ENCODE peak calls at places on chromosome 14, in six cellular contexts. H is pancreas, S is cardiac fibroblast, O is mesothelial cell of epicardium, T is fibroblast of lung, I is ascending aorta. J is an unnamed sample.

GRCh38 chr14:52553671-52554575 is 1.3 kb downstream of the GPR137C start:
- DNase-seq in H (peak), S (peak), O (peak), T (peak), I (peak), J (peak)

GRCh38 chr14:43649508-43649907 is 857.6 kb downstream of the FSCB start:
- DNase-seq in H (no peak), S (no peak), O (no peak), T (no peak), I (no peak), J (no peak)

GRCh38 chr14:94213741-94214140 is 39.6 kb downstream of the PPP4R4 start:
- DNase-seq in H (no peak), S (no peak), O (no peak), T (no peak), I (no peak), J (no peak)

GRCh38 chr14:99590746-99591555 is 13.1 kb downstream of the CCDC85C start:
- DNase-seq in H (peak), S (peak), O (no peak), T (peak), I (no peak), J (no peak)

GRCh38 chr14:50955373-50956043 is 11.2 kb upstream of the PYGL start:
- DNase-seq in H (no peak), S (peak), O (no peak), T (peak), I (peak), J (peak)

GRCh38 chr14:40312296-40312695 is 880.1 kb upstream of the FBXO33 start:
- DNase-seq in H (no peak), S (no peak), O (no peak), T (no peak), I (no peak), J (no peak)

GRCh38 chr14:64549805-64550538 is at the start of gene PPP1R36:
- DNase-seq in H (peak), S (no peak), O (no peak), T (peak), I (no peak), J (no peak)

GRCh38 chr14:45893127-45893526 is 640.1 kb upstream of the MIS18BP1 start:
- DNase-seq in H (no peak), S (no peak), O (no peak), T (no peak), I (no peak), J (no peak)

GRCh38 chr14:61113561-61113960 is 132.5 kb downstream of the SLC38A6 start:
- DNase-seq in H (no peak), S (no peak), O (no peak), T (no peak), I (no peak), J (no peak)

GRCh38 chr14:99604766-99605298 is 825 bp upstream of the CCDC85C start:
- DNase-seq in H (peak), S (peak), O (no peak), T (no peak), I (no peak), J (no peak)

GRCh38 chr14:56273949-56274348 is 155.7 kb downstream of the PELI2 start:
- DNase-seq in H (no peak), S (peak), O (no peak), T (no peak), I (no peak), J (no peak)

GRCh38 chr14:31568151-31568550 is 6.9 kb downstream of the NUBPL start:
- DNase-seq in H (no peak), S (peak), O (no peak), T (peak), I (no peak), J (no peak)

GRCh38 chr14:100076630-100077029 is 11.4 kb downstream of the EVL start:
- DNase-seq in H (no peak), S (peak), O (no peak), T (peak), I (peak), J (peak)

GRCh38 chr14:65200454-65200853 is 98.1 kb upstream of the MAX start:
- DNase-seq in H (no peak), S (no peak), O (no peak), T (no peak), I (no peak), J (no peak)

GRCh38 chr14:59919582-59920377 is at the start of gene LRRC9:
- DNase-seq in H (peak), S (peak), O (peak), T (peak), I (no peak), J (no peak)

GRCh38 chr14:76947078-76947837 is 81.2 kb downstream of the IRF2BPL start:
- DNase-seq in H (peak), S (peak), O (peak), T (peak), I (peak), J (peak)

GRCh38 chr14:74299061-74299545 is 3.6 kb downstream of the ABCD4 start:
- DNase-seq in H (no peak), S (peak), O (no peak), T (no peak), I (no peak), J (peak)

GRCh38 chr14:71362282-71362681 is 455.0 kb downstream of the PCNX1 start:
- DNase-seq in H (no peak), S (no peak), O (no peak), T (no peak), I (no peak), J (no peak)

GRCh38 chr14:100530270-100531072 is 56.7 kb downstream of the BEGAIN start:
- DNase-seq in H (peak), S (no peak), O (no peak), T (no peak), I (no peak), J (no peak)

GRCh38 chr14:103534576-103535061 is 5.6 kb downstream of the TRMT61A start:
- DNase-seq in H (peak), S (no peak), O (no peak), T (no peak), I (no peak), J (no peak)

GRCh38 chr14:85223667-85224066 is 306.3 kb upstream of the FLRT2 start:
- DNase-seq in H (no peak), S (no peak), O (no peak), T (no peak), I (no peak), J (no peak)

GRCh38 chr14:69948311-69948710 is 69.1 kb downstream of the SMOC1 start:
- DNase-seq in H (no peak), S (no peak), O (no peak), T (no peak), I (no peak), J (no peak)

GRCh38 chr14:61940669-61941420 is 178.6 kb downstream of the SNAPC1 start:
- DNase-seq in H (no peak), S (no peak), O (no peak), T (no peak), I (no peak), J (no peak)

GRCh38 chr14:94143711-94144110 is 14.3 kb upstream of the IFI27L2 start:
- DNase-seq in H (no peak), S (no peak), O (no peak), T (no peak), I (no peak), J (no peak)

GRCh38 chr14:90777358-90777757 is 38.9 kb downstream of the TTC7B start:
- DNase-seq in H (no peak), S (no peak), O (no peak), T (no peak), I (no peak), J (no peak)

GRCh38 chr14:62064741-62065323 is 302.6 kb downstream of the SNAPC1 start:
- DNase-seq in H (no peak), S (no peak), O (no peak), T (no peak), I (no peak), J (no peak)

GRCh38 chr14:24296341-24297157 is 3.0 kb downstream of the DHRS1 start:
- DNase-seq in H (peak), S (peak), O (no peak), T (peak), I (peak), J (peak)

GRCh38 chr14:97021571-97022171 is 224.5 kb downstream of the VRK1 start:
- DNase-seq in H (no peak), S (no peak), O (no peak), T (no peak), I (no peak), J (no peak)

GRCh38 chr14:59009967-59010366 is 178.5 kb upstream of the DAAM1 start:
- DNase-seq in H (no peak), S (no peak), O (no peak), T (no peak), I (no peak), J (no peak)

GRCh38 chr14:59566725-59567124 is 9.9 kb downstream of the CCDC175 start:
- DNase-seq in H (no peak), S (no peak), O (no peak), T (no peak), I (no peak), J (no peak)

GRCh38 chr14:60965402-60965801 is 15.5 kb downstream of the TRMT5 start:
- DNase-seq in H (no peak), S (peak), O (no peak), T (peak), I (no peak), J (peak)

GRCh38 chr14:99822800-99823455 is 29.7 kb downstream of the EML1 start:
- DNase-seq in H (no peak), S (no peak), O (no peak), T (no peak), I (no peak), J (no peak)

GRCh38 chr14:62301911-62302310 is 539.7 kb downstream of the SNAPC1 start:
- DNase-seq in H (no peak), S (no peak), O (no peak), T (peak), I (no peak), J (no peak)

GRCh38 chr14:51310453-51311074 is 70.5 kb downstream of the TMX1 start:
- DNase-seq in H (no peak), S (peak), O (no peak), T (peak), I (no peak), J (no peak)

GRCh38 chr14:42869681-42870080 is 1263.0 kb downstream of the LRFN5 start:
- DNase-seq in H (no peak), S (no peak), O (no peak), T (peak), I (no peak), J (no peak)

DNA sequence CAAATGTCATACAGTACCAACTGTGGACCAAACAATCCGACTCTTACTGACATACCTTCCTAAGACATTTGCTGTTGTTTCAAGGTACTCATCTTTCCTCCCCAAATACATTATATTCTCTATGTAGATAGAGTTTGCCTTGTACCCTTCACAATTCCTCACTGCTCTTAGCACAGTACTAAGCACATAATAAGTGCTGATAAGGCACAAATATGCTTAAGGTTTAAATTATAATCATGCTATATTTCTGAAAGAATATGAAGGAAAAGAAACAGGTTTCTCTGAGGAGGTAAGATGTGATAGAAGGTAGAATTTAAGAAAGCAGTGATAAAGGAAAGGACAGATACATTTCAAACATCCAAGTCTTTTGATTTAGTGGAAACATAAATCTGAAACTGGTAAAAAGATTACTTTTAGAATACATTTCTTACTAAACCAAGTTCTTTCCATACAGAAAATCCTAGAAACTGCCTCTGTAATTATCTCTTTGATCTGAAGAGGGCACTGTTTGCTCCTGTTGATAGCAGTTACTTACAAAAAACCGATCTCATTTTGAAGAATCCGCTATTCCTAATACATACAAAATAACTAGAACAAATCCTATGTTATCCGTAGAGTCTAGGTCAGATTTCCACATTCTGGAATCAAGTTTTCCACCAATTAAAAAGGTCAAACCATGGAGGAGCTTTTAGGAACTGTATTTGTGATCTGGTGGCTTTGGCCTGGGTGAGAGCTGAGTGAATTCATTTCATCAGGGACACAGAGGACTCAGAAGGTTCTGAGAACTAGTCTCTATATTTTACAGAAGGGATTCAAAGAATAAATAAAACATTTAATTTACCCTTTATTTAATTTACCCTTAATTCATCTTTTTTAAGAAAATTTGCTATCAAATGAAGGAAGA is 311.9 kb downstream of the DAD1 start:
- DNase-seq in H (no peak), S (peak), O (no peak), T (peak), I (no peak), J (no peak)
- TF ChIP-seq CTCF in H (peak), S (peak), O (peak), T (peak), I (peak), J (peak)

DNA sequence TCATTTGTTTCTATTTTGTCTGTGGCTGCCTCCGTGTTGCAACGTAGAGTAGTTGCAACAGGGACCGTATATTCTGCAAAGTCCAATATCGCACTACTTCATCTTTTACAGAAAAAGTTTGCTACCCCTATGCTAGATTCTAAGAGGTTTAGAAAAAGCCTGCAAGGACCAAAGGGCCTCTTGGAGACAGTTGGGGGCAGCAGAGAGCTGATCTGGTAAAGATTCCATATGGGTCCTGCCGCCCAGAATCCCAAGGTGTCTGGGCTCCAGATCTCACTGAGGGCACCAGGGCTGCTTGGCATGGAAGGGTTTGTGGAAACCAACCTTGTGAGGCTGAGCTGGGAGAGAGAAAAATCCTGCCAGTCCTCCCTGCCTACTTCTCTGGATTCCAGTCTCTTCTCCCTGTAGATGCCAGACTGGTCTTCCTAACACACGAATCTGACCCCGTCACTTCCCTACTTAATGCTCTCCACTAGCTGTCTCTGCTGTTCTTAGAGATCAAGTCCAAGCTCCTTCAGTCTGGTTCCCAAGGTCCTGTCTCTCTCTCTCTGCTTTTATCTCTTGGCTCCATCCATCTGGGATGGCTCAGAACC is 74.6 kb downstream of the GLRX5 start:
- DNase-seq in H (no peak), S (peak), O (no peak), T (peak), I (no peak), J (no peak)
- TF ChIP-seq CTCF in H (peak), S (peak), O (peak), T (peak), I (peak), J (peak)

DNA sequence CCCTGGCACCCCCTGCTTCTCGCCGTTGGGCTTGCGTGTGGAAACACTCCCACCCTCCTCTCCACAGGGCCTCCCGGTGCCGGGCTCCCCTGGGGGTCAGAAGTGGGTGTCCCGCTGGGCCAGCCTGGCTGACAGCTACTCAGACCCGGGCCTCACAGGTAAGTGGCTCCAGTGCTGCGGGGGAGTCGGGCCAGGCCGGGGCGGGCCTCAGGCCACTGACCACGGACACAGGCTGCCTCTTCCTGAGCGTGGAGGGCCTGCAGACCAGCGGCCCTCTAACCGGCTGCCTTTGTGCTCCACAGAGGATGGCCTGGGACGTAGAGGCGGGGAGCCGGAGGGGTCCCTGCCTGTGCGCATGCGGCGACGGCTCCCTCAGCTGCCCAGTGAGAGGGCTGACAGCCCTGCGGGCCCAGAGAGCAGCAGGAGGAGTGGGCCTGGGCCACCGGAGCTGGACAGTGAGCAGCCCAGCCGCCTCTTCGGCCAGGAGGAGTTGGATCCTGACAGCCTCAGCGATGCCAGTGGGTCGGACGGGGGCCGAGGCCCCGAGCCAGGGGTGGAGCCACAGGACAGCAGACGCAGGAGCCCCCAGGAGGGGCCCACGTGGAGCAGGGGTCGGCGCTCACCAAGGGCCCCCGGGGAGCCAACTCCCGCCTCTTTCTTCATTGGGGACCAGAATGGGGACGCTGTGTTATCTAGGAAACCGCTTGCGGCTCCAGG is 21.1 kb downstream of the CEP170B start:
- DNase-seq in H (peak), S (no peak), O (peak), T (no peak), I (peak), J (no peak)
- TF ChIP-seq CTCF in H (no peak), S (no peak), O (no peak), T (no peak), I (no peak), J (no peak)

DNA sequence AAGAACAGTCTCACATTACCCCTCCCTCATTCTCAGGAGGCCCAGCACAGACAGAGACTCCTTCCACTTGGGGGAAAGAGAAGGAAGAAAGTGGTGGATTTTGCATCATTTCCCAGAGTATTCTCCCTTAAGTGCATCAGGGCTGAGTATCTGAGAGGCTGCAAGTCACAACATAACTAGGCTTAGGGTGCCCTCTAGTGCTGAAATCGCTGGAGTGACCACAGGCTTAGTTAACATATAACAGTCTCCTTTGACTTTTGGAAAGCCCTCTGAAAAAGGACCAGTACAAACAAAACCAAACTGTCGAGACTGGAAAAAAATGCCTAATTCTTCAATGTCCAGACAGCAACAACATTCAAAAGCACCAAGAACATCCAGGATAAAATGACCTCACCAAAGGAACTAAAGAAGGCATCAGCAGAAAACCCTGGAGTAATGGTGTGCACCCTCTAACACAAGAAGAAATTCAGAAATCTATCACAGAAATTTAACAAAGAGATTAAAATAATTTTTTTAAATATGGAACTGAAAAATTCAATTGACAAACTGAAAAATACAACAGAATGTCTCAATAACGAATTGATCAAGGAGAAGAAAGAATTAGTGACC is 412.3 kb downstream of the RPS29 start:
- DNase-seq in H (no peak), S (peak), O (no peak), T (peak), I (no peak), J (peak)
- TF ChIP-seq CTCF in H (peak), S (peak), O (no peak), T (peak), I (peak), J (peak)

GRCh38 chr14:73026243-73026844 is 562 bp downstream of the ZFYVE1 start:
- DNase-seq in H (peak), S (no peak), O (no peak), T (no peak), I (peak), J (no peak)

GRCh38 chr14:73026845-73027542 is at the start of gene ZFYVE1:
- DNase-seq in H (peak), S (peak), O (peak), T (peak), I (peak), J (peak)

GRCh38 chr14:73027546-73027945 is 640 bp upstream of the ZFYVE1 start:
- DNase-seq in H (no peak), S (no peak), O (no peak), T (no peak), I (no peak), J (no peak)

GRCh38 chr14:73025544-73025943 is 1.4 kb downstream of the ZFYVE1 start:
- DNase-seq in H (no peak), S (peak), O (no peak), T (peak), I (no peak), J (no peak)

GRCh38 chr14:73027984-73028383 is 1.1 kb upstream of the ZFYVE1 start:
- DNase-seq in H (no peak), S (no peak), O (no peak), T (no peak), I (no peak), J (no peak)
- TF ChIP-seq CTCF in H (no peak), S (no peak), O (no peak), T (no peak), I (no peak), J (no peak)

DNA sequence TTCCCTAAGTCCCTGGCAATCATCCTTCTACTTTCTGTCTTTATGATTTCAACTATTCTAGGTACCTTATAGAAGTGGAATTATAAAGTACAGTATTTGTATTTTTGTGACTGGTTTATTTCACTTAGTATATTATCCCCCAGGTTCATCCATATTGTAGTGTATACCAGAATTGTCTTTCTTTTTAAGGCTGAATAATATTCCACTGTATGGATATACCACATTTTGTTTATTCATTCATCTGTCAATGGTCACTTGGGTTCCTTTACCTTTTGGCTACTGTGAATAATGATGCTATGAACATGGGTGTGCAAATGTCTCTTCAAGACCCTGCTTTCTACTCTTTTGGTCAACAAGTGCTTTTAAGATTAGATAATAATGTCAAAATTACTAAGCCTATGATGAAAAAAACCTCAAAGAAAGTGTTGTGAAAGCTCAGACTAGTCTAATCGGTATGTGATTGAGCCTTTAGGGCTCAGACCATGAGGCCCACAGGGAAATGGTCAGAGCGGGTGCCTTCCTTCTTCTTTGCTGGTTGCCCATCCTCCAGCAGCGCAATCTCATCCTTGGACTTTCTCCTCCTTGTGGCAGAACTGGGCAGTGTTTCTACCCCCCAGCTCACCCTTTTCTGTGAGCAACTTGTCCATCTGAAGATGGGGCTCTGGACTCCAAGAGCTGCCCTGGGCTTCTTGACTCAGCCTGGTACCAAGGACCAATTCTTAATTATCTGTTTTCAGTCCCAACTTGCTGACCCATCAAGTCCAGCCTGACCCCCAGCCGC is 105.4 kb downstream of the TTC8 start:
- DNase-seq in H (no peak), S (no peak), O (no peak), T (no peak), I (no peak), J (no peak)
- TF ChIP-seq CTCF in H (no peak), S (peak), O (no peak), T (peak), I (no peak), J (peak)